ENCODE peak calls at places on chromosome 21, in eight cellular contexts. U, I, O, V, L, H, N and W are unnamed samples.
A peak's percentile ranks its signal among the peaks of the same experiment; 100 is the strongest.

GRCh38 chr21:33028759-33029511 is 3.2 kb downstream of the OLIG2 start:
- DNase-seq in U (no peak), I (no peak), O (no peak), V (no peak), L (no peak), H (peak; percentile 18), N (no peak), W (no peak)

GRCh38 chr21:41542727-41543126 is 34.8 kb upstream of the TMPRSS2 start:
- DNase-seq in U (no peak), I (no peak), O (no peak), V (no peak), L (no peak), H (no peak), N (no peak), W (no peak)

GRCh38 chr21:42317341-42317741 is 2.1 kb upstream of the TFF3 start:
- DNase-seq in U (no peak), I (no peak), O (no peak), V (no peak), L (no peak), H (no peak), N (no peak), W (no peak)

GRCh38 chr21:17925000-17925610 is 105.9 kb upstream of the C21orf91 start:
- DNase-seq in U (peak; percentile 5), I (peak; percentile 68), O (peak; percentile 66), V (peak; percentile 68), L (no peak), H (peak; percentile 63), N (peak; percentile 71), W (peak; percentile 51)

GRCh38 chr21:16578912-16579311 is 849.1 kb downstream of the USP25 start:
- DNase-seq in U (no peak), I (no peak), O (peak; percentile 53), V (no peak), L (no peak), H (peak; percentile 45), N (peak; percentile 31), W (peak; percentile 17)

GRCh38 chr21:25462517-25462971 is 144.7 kb downstream of the MRPL39 start:
- DNase-seq in U (no peak), I (no peak), O (no peak), V (no peak), L (no peak), H (no peak), N (no peak), W (no peak)

GRCh38 chr21:42745511-42746239 is 92.3 kb downstream of the PDE9A start:
- DNase-seq in U (no peak), I (no peak), O (no peak), V (no peak), L (no peak), H (no peak), N (no peak), W (no peak)

GRCh38 chr21:16082038-16082816 is 352.4 kb downstream of the USP25 start:
- DNase-seq in U (no peak), I (no peak), O (peak; percentile 57), V (no peak), L (no peak), H (peak; percentile 60), N (peak; percentile 55), W (peak; percentile 41)

DNA sequence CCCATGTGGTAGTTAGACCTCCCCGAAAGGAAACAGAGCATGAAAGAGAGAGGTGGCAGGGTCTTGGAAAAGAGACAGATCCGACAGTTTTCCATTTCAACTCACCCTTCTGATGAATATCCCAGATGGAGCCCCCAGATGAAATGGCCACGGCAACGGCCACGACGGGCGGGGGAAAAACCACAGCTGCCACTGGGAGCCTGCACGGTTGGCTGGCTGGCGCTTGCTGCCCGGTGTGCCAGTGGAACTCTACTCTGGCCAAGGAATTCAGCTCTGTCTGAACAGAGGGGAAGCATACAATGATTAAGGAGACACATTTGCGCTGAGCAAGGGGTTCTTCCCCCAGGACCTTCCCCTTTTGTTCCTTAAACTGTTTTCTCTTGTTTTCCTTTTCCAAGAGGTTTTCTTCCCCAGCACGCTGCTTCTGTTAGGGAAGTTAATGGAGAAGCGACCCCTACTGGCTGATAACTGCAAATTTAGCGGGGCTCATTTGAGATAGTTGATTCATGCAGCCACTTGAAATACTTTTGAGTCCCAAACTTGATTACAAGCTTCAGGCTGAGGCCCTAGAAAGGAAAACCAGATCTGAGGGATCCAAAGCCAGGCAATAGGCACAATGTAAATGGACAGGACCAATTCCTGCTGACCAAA is 1122.5 kb downstream of the NCAM2 start:
- DNase-seq in U (no peak), I (no peak), O (peak; percentile 16), V (no peak), L (no peak), H (peak; percentile 0), N (peak; percentile 31), W (no peak)
- TF ChIP-seq CTCF in U (peak; percentile 7), I (peak; percentile 23), O (peak; percentile 35), V (no peak), L (peak; percentile 16), H (no peak), N (peak; percentile 37), W (no peak)

GRCh38 chr21:35136106-35136505 is 87.0 kb upstream of the RUNX1 start:
- DNase-seq in U (no peak), I (no peak), O (no peak), V (no peak), L (no peak), H (no peak), N (no peak), W (peak; percentile 16)
- H3K4me3 ChIP-seq in U (no peak overlapping the region), I (no peak overlapping the region), O (no peak overlapping the region), V (no peak overlapping the region), L (no peak overlapping the region), H (no peak overlapping the region), N (no peak overlapping the region), W (no peak overlapping the region)

GRCh38 chr21:36916718-36917117 is 49.8 kb downstream of the HLCS start:
- DNase-seq in U (no peak), I (no peak), O (no peak), V (no peak), L (no peak), H (no peak), N (no peak), W (no peak)

GRCh38 chr21:36915701-36916075 is 50.8 kb downstream of the HLCS start:
- DNase-seq in U (no peak), I (no peak), O (no peak), V (no peak), L (no peak), H (no peak), N (no peak), W (no peak)

GRCh38 chr21:36915014-36915700 is 51.3 kb downstream of the HLCS start:
- DNase-seq in U (no peak), I (no peak), O (no peak), V (no peak), L (no peak), H (no peak), N (no peak), W (no peak)

GRCh38 chr21:36918291-36918690 is 48.2 kb downstream of the HLCS start:
- DNase-seq in U (no peak), I (no peak), O (no peak), V (no peak), L (no peak), H (no peak), N (no peak), W (no peak)

DNA sequence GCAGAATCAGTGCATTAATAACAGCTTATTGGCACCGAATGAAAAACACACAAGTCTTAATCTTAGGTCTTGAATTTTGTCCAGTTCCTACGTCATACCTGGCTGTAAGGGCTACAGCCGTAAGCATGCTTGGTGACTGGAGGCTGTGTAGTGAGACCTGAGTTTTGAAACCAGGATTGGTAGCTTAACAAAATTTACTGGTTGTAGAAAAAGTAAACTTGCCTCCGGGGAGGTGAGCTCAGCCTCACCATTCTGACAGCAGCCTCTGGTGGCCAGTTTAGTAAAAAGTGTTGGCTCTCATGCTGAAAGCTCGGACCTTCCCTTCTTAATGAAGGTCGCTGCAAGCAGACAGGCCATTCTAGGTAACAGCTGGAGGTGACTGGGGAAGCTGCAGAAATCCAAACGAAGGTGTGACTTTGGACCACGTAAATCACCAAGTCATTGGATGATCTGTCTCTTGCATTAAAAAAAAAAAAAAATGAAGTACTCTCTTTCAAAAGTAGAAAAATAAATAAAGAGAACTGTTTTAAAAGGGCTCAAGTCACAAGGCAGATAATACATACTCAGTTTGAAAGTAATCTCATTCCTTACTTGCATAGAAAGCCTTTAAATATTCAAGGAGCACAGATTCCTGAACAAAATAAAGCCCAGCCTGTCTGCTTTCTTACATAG is 48.8 kb downstream of the HLCS start:
- DNase-seq in U (no peak), I (peak; percentile 65), O (peak; percentile 73), V (no peak), L (peak; percentile 35), H (peak; percentile 72), N (peak; percentile 76), W (peak; percentile 40)
- TF ChIP-seq CTCF in U (peak; percentile 83), I (peak; percentile 69), O (peak; percentile 83), V (peak; percentile 71), L (peak; percentile 57), H (peak; percentile 83), N (peak; percentile 89), W (peak; percentile 67)

GRCh38 chr21:43959231-43960041 is 52.7 kb upstream of the TRAPPC10 start:
- DNase-seq in U (no peak), I (no peak), O (no peak), V (no peak), L (no peak), H (no peak), N (no peak), W (no peak)
- H3K4me3 ChIP-seq in U (no peak overlapping the region), I (no peak overlapping the region), O (no peak overlapping the region), V (no peak overlapping the region), L (no peak overlapping the region), H (no peak overlapping the region), N (no peak overlapping the region), W (no peak overlapping the region)

GRCh38 chr21:31872072-31872451 is 758 bp upstream of the HUNK start:
- DNase-seq in U (no peak), I (no peak), O (no peak), V (no peak), L (no peak), H (no peak), N (no peak), W (no peak)

GRCh38 chr21:31873275-31873695 is 465 bp downstream of the HUNK start:
- DNase-seq in U (no peak), I (peak; percentile 52), O (no peak), V (no peak), L (peak; percentile 24), H (no peak), N (no peak), W (no peak)

GRCh38 chr21:31874817-31875216 is 2.0 kb downstream of the HUNK start:
- DNase-seq in U (no peak), I (no peak), O (no peak), V (no peak), L (no peak), H (no peak), N (no peak), W (no peak)

GRCh38 chr21:31873696-31874599 is 1.1 kb downstream of the HUNK start:
- DNase-seq in U (no peak), I (peak; percentile 80), O (peak; percentile 8), V (no peak), L (peak; percentile 34), H (no peak), N (no peak), W (peak; percentile 39)

GRCh38 chr21:31872452-31873274 is at the start of gene HUNK:
- DNase-seq in U (no peak), I (peak; percentile 69), O (peak; percentile 32), V (peak; percentile 34), L (peak; percentile 38), H (peak; percentile 10), N (peak; percentile 7), W (peak; percentile 56)
- TF ChIP-seq CTCF in U (no peak), I (no peak), O (no peak), V (no peak), L (no peak), H (no peak), N (no peak), W (peak; percentile 27)